ENCODE peak calls at places on chromosomes 6 and 20, in nine cellular contexts. One of them, this sample, is unnamed.
A peak's percentile ranks its signal among the peaks of the same experiment; 100 is the strongest.

GRCh38 chr20:33636776-33637175 is 25.4 kb upstream of the C20orf144 start:
- DNase-seq in HFFc6: no peak
- DNase-seq in heart left ventricle: no peak
- DNase-seq in mesothelial cell of epicardium: no peak
- DNase-seq in HCT116: no peak
- DNase-seq in stomach: no peak
- DNase-seq in BJ: no peak
- DNase-seq in psoas muscle: no peak
- DNase-seq in WTC11: no peak
- DNase-seq in this sample: no peak

GRCh38 chr20:41149679-41150131 is 12.4 kb downstream of the PLCG1 start:
- DNase-seq in HFFc6: peak; percentile 58
- DNase-seq in HCT116: peak; percentile 24
- DNase-seq in mesothelial cell of epicardium: no peak
- DNase-seq in WTC11: no peak
- DNase-seq in psoas muscle: peak; percentile 13
- DNase-seq in BJ: no peak
- DNase-seq in heart left ventricle: no peak
- DNase-seq in stomach: no peak
- DNase-seq in this sample: no peak

GRCh38 chr6:1485678-1486077 is 96.3 kb downstream of the FOXF2 start:
- DNase-seq in stomach: no peak
- DNase-seq in WTC11: no peak
- DNase-seq in BJ: peak; percentile 70
- DNase-seq in HCT116: peak; percentile 80
- DNase-seq in mesothelial cell of epicardium: no peak
- DNase-seq in psoas muscle: no peak
- DNase-seq in heart left ventricle: no peak
- DNase-seq in HFFc6: peak; percentile 83
- DNase-seq in this sample: no peak

GRCh38 chr6:90472716-90473115 is 114.2 kb downstream of the MAP3K7 start:
- DNase-seq in BJ: no peak
- DNase-seq in stomach: no peak
- DNase-seq in WTC11: no peak
- DNase-seq in HFFc6: no peak
- DNase-seq in mesothelial cell of epicardium: no peak
- DNase-seq in HCT116: no peak
- DNase-seq in heart left ventricle: no peak
- DNase-seq in psoas muscle: no peak
- DNase-seq in this sample: no peak

GRCh38 chr20:41365785-41366545 is 653 bp downstream of the EMILIN3 start:
- DNase-seq in HCT116: no peak
- DNase-seq in heart left ventricle: peak; percentile 6
- DNase-seq in stomach: no peak
- DNase-seq in WTC11: peak; percentile 44
- DNase-seq in HFFc6: no peak
- DNase-seq in BJ: no peak
- DNase-seq in psoas muscle: no peak
- DNase-seq in mesothelial cell of epicardium: no peak
- DNase-seq in this sample: no peak

GRCh38 chr20:4813076-4813838 is 91.5 kb downstream of the PRND start:
- DNase-seq in WTC11: no peak
- DNase-seq in HCT116: no peak
- DNase-seq in stomach: no peak
- DNase-seq in mesothelial cell of epicardium: no peak
- DNase-seq in psoas muscle: no peak
- DNase-seq in BJ: no peak
- DNase-seq in HFFc6: no peak
- DNase-seq in heart left ventricle: peak; percentile 53
- DNase-seq in this sample: peak; percentile 62

GRCh38 chr20:15613530-15613929 is 959.7 kb downstream of the KIF16B start:
- DNase-seq in HFFc6: no peak
- DNase-seq in heart left ventricle: peak; percentile 28
- DNase-seq in stomach: peak; percentile 83
- DNase-seq in BJ: no peak
- DNase-seq in HCT116: no peak
- DNase-seq in mesothelial cell of epicardium: no peak
- DNase-seq in WTC11: no peak
- DNase-seq in psoas muscle: no peak
- DNase-seq in this sample: no peak

GRCh38 chr6:9938801-9939200 is 476.1 kb downstream of the TFAP2A start:
- DNase-seq in BJ: no peak
- DNase-seq in psoas muscle: no peak
- DNase-seq in HFFc6: no peak
- DNase-seq in HCT116: no peak
- DNase-seq in mesothelial cell of epicardium: no peak
- DNase-seq in WTC11: no peak
- DNase-seq in heart left ventricle: no peak
- DNase-seq in stomach: no peak
- DNase-seq in this sample: no peak

GRCh38 chr20:33137195-33137594 is 30.8 kb upstream of the BPIFA2 start:
- DNase-seq in stomach: no peak
- DNase-seq in BJ: no peak
- DNase-seq in WTC11: no peak
- DNase-seq in mesothelial cell of epicardium: no peak
- DNase-seq in heart left ventricle: no peak
- DNase-seq in HFFc6: no peak
- DNase-seq in HCT116: no peak
- DNase-seq in psoas muscle: no peak
- DNase-seq in this sample: no peak

GRCh38 chr6:31729979-31730630 is 1.0 kb upstream of the DDAH2 start:
- DNase-seq in heart left ventricle: peak; percentile 93
- DNase-seq in WTC11: peak; percentile 95
- DNase-seq in HCT116: peak; percentile 56
- DNase-seq in BJ: peak; percentile 53
- DNase-seq in mesothelial cell of epicardium: peak; percentile 92
- DNase-seq in HFFc6: peak; percentile 80
- DNase-seq in psoas muscle: peak; percentile 89
- DNase-seq in stomach: peak; percentile 83
- DNase-seq in this sample: peak; percentile 61

GRCh38 chr6:31730631-31731086 is 1.6 kb upstream of the DDAH2 start:
- DNase-seq in stomach: no peak
- DNase-seq in BJ: no peak
- DNase-seq in psoas muscle: no peak
- DNase-seq in WTC11: no peak
- DNase-seq in HCT116: no peak
- DNase-seq in HFFc6: no peak
- DNase-seq in heart left ventricle: no peak
- DNase-seq in mesothelial cell of epicardium: no peak
- DNase-seq in this sample: no peak

GRCh38 chr6:31727717-31728671 is 1.1 kb downstream of the DDAH2 start:
- DNase-seq in heart left ventricle: no peak
- DNase-seq in stomach: no peak
- DNase-seq in mesothelial cell of epicardium: no peak
- DNase-seq in HFFc6: no peak
- DNase-seq in BJ: no peak
- DNase-seq in psoas muscle: no peak
- DNase-seq in WTC11: no peak
- DNase-seq in HCT116: no peak
- DNase-seq in this sample: peak; percentile 65

GRCh38 chr6:31729515-31729978 is 448 bp upstream of the DDAH2 start:
- DNase-seq in WTC11: peak; percentile 95
- DNase-seq in stomach: peak; percentile 92
- DNase-seq in HFFc6: peak; percentile 85
- DNase-seq in HCT116: peak; percentile 70
- DNase-seq in psoas muscle: peak; percentile 89
- DNase-seq in BJ: peak; percentile 58
- DNase-seq in heart left ventricle: peak; percentile 93
- DNase-seq in mesothelial cell of epicardium: peak; percentile 85
- DNase-seq in this sample: peak; percentile 87

DNA sequence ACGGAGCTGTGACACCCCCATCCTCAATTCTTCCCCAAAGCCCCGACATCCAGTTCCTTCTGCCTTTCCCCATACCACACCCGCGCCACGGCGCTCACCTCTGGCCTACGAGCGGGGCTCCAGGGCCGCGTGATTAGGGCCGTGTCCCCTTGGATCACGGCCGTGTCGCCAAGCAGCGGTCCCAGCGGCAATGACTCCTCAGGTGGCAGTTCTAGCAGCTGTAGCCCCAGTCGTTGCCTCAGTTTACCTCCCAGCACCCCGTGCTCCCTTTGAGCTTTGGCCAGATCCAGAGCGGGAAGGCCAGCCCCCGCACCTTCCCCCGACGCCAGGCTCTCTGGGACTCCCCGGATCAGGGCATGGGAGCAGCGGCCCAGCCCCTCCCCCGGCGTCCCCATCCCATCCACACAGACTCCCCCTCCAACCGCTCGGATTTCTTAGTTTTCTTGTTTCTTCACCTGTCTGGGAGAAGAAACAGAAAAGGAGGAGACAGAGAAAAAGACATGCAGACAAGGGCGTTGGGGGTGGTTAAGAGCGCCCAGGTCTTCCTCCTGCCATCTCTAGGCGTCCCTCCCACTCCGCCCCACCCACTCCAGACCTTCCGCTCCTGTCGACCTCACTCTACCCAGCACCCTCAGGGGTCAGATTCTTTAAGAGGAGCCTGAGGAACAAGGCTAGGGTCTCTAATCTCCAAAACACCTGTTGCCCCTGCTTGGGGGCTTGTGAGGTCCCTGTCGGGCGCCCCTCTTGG is at the start of gene DDAH2:
- DNase-seq in stomach: no peak
- DNase-seq in psoas muscle: no peak
- DNase-seq in HFFc6: no peak
- DNase-seq in heart left ventricle: no peak
- DNase-seq in BJ: no peak
- DNase-seq in WTC11: no peak
- DNase-seq in HCT116: no peak
- DNase-seq in mesothelial cell of epicardium: no peak
- DNase-seq in this sample: no peak
- TF ChIP-seq CTCF in stomach: no peak
- TF ChIP-seq CTCF in psoas muscle: peak; percentile 30
- TF ChIP-seq CTCF in HFFc6: no peak
- TF ChIP-seq CTCF in heart left ventricle: peak; percentile 60
- TF ChIP-seq CTCF in BJ: peak; percentile 55
- TF ChIP-seq CTCF in WTC11: peak; percentile 21
- TF ChIP-seq CTCF in HCT116: no peak
- TF ChIP-seq CTCF in mesothelial cell of epicardium: no peak
- TF ChIP-seq CTCF in this sample: no peak

GRCh38 chr6:137303436-137303835 is 84.3 kb upstream of the IFNGR1 start:
- DNase-seq in heart left ventricle: no peak
- DNase-seq in HCT116: no peak
- DNase-seq in WTC11: no peak
- DNase-seq in psoas muscle: no peak
- DNase-seq in stomach: no peak
- DNase-seq in mesothelial cell of epicardium: no peak
- DNase-seq in BJ: no peak
- DNase-seq in HFFc6: no peak
- DNase-seq in this sample: no peak

DNA sequence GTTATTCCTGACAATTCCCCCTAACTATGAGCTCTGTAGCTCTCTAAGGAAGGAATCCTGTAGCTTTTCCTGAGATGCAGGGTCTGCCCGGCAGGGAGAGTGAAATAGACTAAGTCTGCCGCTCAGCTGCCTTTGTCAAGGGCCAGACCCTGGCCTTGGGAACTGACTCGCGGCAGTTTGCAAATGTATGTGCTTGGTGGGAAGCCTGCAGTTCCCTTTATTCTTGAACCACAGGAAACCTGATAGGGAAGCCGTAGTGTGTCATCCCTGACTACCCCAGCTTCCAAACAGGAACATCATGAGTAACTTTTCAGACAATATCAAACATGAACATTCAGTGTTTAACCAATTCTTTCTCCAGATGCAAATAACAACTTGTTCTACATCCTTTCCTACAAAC is 78.7 kb upstream of the IFNGR1 start:
- DNase-seq in BJ: no peak
- DNase-seq in heart left ventricle: peak; percentile 10
- DNase-seq in HCT116: no peak
- DNase-seq in WTC11: peak; percentile 76
- DNase-seq in mesothelial cell of epicardium: no peak
- DNase-seq in stomach: no peak
- DNase-seq in HFFc6: no peak
- DNase-seq in psoas muscle: no peak
- DNase-seq in this sample: peak; percentile 65
- TF ChIP-seq CTCF in BJ: no peak
- TF ChIP-seq CTCF in heart left ventricle: no peak
- TF ChIP-seq CTCF in HCT116: no peak
- TF ChIP-seq CTCF in WTC11: no peak
- TF ChIP-seq CTCF in mesothelial cell of epicardium: no peak
- TF ChIP-seq CTCF in stomach: no peak
- TF ChIP-seq CTCF in HFFc6: no peak
- TF ChIP-seq CTCF in psoas muscle: no peak
- TF ChIP-seq CTCF in this sample: no peak

DNA sequence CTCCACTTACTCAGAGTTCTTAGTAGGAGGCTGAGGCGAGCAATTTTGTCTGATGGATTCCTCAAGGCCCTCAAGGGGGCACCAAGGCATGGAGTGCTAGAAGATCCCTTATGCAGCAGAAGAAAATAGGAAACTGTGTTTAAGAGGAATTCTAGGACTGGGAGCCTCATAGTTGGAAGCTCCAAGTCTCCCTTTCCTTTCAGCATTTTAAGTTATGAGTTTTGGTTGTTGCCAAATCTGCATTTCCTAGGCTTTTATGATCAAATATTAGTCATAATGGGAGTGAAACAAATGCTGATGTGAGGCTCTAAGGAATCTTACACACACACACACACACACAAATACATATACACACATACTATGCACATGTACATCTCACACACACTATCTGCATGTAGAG is 714.0 kb downstream of the UTRN start:
- DNase-seq in HFFc6: no peak
- DNase-seq in heart left ventricle: no peak
- DNase-seq in BJ: no peak
- DNase-seq in psoas muscle: no peak
- DNase-seq in HCT116: no peak
- DNase-seq in mesothelial cell of epicardium: no peak
- DNase-seq in stomach: no peak
- DNase-seq in WTC11: no peak
- DNase-seq in this sample: no peak
- TF ChIP-seq CTCF in HFFc6: no peak
- TF ChIP-seq CTCF in heart left ventricle: no peak
- TF ChIP-seq CTCF in BJ: no peak
- TF ChIP-seq CTCF in psoas muscle: no peak
- TF ChIP-seq CTCF in HCT116: no peak
- TF ChIP-seq CTCF in mesothelial cell of epicardium: no peak
- TF ChIP-seq CTCF in stomach: no peak
- TF ChIP-seq CTCF in WTC11: no peak
- TF ChIP-seq CTCF in this sample: no peak

GRCh38 chr20:57047281-57048026 is 219.0 kb downstream of the BMP7 start:
- DNase-seq in mesothelial cell of epicardium: peak; percentile 47
- DNase-seq in HCT116: no peak
- DNase-seq in heart left ventricle: no peak
- DNase-seq in WTC11: no peak
- DNase-seq in BJ: no peak
- DNase-seq in HFFc6: no peak
- DNase-seq in psoas muscle: no peak
- DNase-seq in stomach: no peak
- DNase-seq in this sample: peak; percentile 18
- TF ChIP-seq CTCF in mesothelial cell of epicardium: peak; percentile 16
- TF ChIP-seq CTCF in HCT116: peak; percentile 45
- TF ChIP-seq CTCF in heart left ventricle: no peak
- TF ChIP-seq CTCF in WTC11: no peak
- TF ChIP-seq CTCF in BJ: peak; percentile 31
- TF ChIP-seq CTCF in HFFc6: peak; percentile 15
- TF ChIP-seq CTCF in psoas muscle: no peak
- TF ChIP-seq CTCF in stomach: no peak
- TF ChIP-seq CTCF in this sample: no peak

This sample was measured in CD14-positive monocyte.